ENCODE peak calls at places on chromosomes 12 and 14, in six cellular contexts. One of them, this sample, is unnamed.

GRCh38 chr14:32202468-32202865 is 602 bp downstream of the RNU6-8 start:
- DNase-seq in heart left ventricle: no peak
- DNase-seq in A549: no peak
- DNase-seq in neural progenitor cell: peak; percentile 57
- DNase-seq in adrenal gland: no peak
- DNase-seq in brain microvascular endothelial cell: peak; percentile 14
- DNase-seq in this sample: no peak

GRCh38 chr12:68667896-68668295 is 18.9 kb upstream of the NUP107 start:
- DNase-seq in heart left ventricle: no peak
- DNase-seq in A549: no peak
- DNase-seq in neural progenitor cell: peak; percentile 5
- DNase-seq in adrenal gland: no peak
- DNase-seq in brain microvascular endothelial cell: no peak
- DNase-seq in this sample: no peak

GRCh38 chr12:77599782-77600491 is 230.8 kb upstream of the NAV3 start:
- DNase-seq in heart left ventricle: no peak
- DNase-seq in A549: no peak
- DNase-seq in neural progenitor cell: no peak
- DNase-seq in adrenal gland: no peak
- DNase-seq in brain microvascular endothelial cell: no peak
- DNase-seq in this sample: no peak

GRCh38 chr14:75306917-75307699 is 28.5 kb downstream of the FOS start:
- DNase-seq in heart left ventricle: no peak
- DNase-seq in A549: peak; percentile 66
- DNase-seq in neural progenitor cell: peak; percentile 39
- DNase-seq in adrenal gland: no peak
- DNase-seq in brain microvascular endothelial cell: no peak
- DNase-seq in this sample: no peak

GRCh38 chr14:53870997-53871396 is 85.6 kb downstream of the BMP4 start:
- DNase-seq in heart left ventricle: no peak
- DNase-seq in A549: no peak
- DNase-seq in neural progenitor cell: no peak
- DNase-seq in adrenal gland: no peak
- DNase-seq in brain microvascular endothelial cell: no peak
- DNase-seq in this sample: no peak

GRCh38 chr14:74852922-74853530 is 22.9 kb downstream of the PROX2 start:
- DNase-seq in heart left ventricle: no peak
- DNase-seq in A549: no peak
- DNase-seq in neural progenitor cell: no peak
- DNase-seq in adrenal gland: no peak
- DNase-seq in brain microvascular endothelial cell: no peak
- DNase-seq in this sample: no peak

GRCh38 chr12:128818065-128819022 is 5.4 kb downstream of the SLC15A4 start:
- DNase-seq in heart left ventricle: no peak
- DNase-seq in A549: no peak
- DNase-seq in neural progenitor cell: no peak
- DNase-seq in adrenal gland: no peak
- DNase-seq in brain microvascular endothelial cell: peak; percentile 71
- DNase-seq in this sample: no peak

GRCh38 chr12:26938660-26939185 is 453 bp downstream of the FGFR1OP2 start:
- DNase-seq in heart left ventricle: no peak
- DNase-seq in A549: peak; percentile 23
- DNase-seq in neural progenitor cell: no peak
- DNase-seq in adrenal gland: no peak
- DNase-seq in brain microvascular endothelial cell: no peak
- DNase-seq in this sample: no peak

DNA sequence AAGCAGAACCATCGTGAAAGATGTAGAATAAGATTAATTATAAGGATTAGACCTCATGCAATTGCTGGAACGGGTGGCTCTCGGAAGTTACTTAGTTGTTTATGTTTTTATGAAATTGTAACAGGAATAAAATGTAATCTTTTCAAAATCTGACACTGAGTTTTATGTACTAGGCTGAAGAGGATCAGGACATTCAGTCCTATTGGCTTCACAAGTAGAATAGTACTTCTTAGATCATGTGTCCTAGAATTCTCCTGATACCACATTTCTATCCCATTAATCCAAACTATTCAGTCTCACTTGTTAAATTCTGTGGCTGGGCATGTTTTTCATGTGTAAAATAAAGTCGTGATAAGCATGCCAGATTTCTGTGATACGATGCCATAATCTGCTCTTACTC is 423.5 kb upstream of the OR4E1 start:
- DNase-seq in heart left ventricle: no peak
- DNase-seq in A549: no peak
- DNase-seq in neural progenitor cell: no peak
- DNase-seq in adrenal gland: no peak
- DNase-seq in brain microvascular endothelial cell: no peak
- DNase-seq in this sample: no peak
- H3K27ac ChIP-seq in heart left ventricle: no peak overlapping the region
- H3K27ac ChIP-seq in A549: no peak overlapping the region
- H3K27ac ChIP-seq in neural progenitor cell: no peak overlapping the region
- H3K27ac ChIP-seq in adrenal gland: no peak overlapping the region
- H3K27ac ChIP-seq in brain microvascular endothelial cell: no peak overlapping the region
- H3K27ac ChIP-seq in this sample: no peak overlapping the region

GRCh38 chr12:96495155-96495554 is 5.8 kb downstream of the CFAP54 start:
- DNase-seq in heart left ventricle: no peak
- DNase-seq in A549: no peak
- DNase-seq in neural progenitor cell: no peak
- DNase-seq in adrenal gland: no peak
- DNase-seq in brain microvascular endothelial cell: no peak
- DNase-seq in this sample: no peak

GRCh38 chr12:96497800-96498199 is 8.4 kb downstream of the CFAP54 start:
- DNase-seq in heart left ventricle: no peak
- DNase-seq in A549: no peak
- DNase-seq in neural progenitor cell: no peak
- DNase-seq in adrenal gland: no peak
- DNase-seq in brain microvascular endothelial cell: no peak
- DNase-seq in this sample: no peak

GRCh38 chr12:96496944-96497343 is 7.6 kb downstream of the CFAP54 start:
- DNase-seq in heart left ventricle: no peak
- DNase-seq in A549: no peak
- DNase-seq in neural progenitor cell: no peak
- DNase-seq in adrenal gland: no peak
- DNase-seq in brain microvascular endothelial cell: no peak
- DNase-seq in this sample: no peak

GRCh38 chr12:96493101-96493500 is 3.7 kb downstream of the CFAP54 start:
- DNase-seq in heart left ventricle: no peak
- DNase-seq in A549: no peak
- DNase-seq in neural progenitor cell: no peak
- DNase-seq in adrenal gland: no peak
- DNase-seq in brain microvascular endothelial cell: no peak
- DNase-seq in this sample: no peak

DNA sequence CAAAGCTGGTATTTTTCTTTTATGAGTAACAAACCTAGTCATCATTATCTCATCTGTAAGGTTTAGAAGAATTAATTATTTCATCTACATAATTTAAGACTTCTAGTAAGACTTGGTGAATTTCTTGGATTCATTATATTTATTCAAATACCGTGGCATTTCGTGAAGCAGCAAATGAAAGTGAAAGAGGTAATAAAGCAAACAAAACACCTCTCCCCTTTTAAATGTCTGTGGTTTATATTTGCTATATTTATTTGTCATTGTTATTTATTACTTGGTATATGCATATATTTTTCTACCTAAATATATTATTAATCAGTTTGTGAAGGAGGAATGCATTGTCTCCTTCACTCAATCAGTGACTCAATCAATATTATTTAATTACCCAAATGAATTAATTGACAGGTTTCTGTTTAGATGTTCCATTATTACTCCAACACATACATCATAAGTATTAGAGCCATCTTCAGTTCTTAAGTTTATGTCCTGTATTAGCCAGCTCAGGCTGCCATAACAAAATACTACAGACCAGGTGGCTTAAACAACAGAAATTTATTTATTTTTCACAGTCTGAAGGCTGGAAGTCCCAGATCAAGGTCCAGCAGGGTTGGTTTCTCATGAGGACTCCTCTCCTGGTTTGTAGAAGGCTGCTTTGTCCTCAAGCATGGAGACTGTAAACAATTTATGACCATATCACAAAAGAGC is 6.6 kb downstream of the CFAP54 start:
- DNase-seq in heart left ventricle: no peak
- DNase-seq in A549: no peak
- DNase-seq in neural progenitor cell: no peak
- DNase-seq in adrenal gland: no peak
- DNase-seq in brain microvascular endothelial cell: no peak
- DNase-seq in this sample: no peak
- H3K27ac ChIP-seq in heart left ventricle: no peak overlapping the region
- H3K27ac ChIP-seq in A549: no peak overlapping the region
- H3K27ac ChIP-seq in neural progenitor cell: no peak overlapping the region
- H3K27ac ChIP-seq in adrenal gland: no peak overlapping the region
- H3K27ac ChIP-seq in brain microvascular endothelial cell: no peak overlapping the region
- H3K27ac ChIP-seq in this sample: no peak overlapping the region

DNA sequence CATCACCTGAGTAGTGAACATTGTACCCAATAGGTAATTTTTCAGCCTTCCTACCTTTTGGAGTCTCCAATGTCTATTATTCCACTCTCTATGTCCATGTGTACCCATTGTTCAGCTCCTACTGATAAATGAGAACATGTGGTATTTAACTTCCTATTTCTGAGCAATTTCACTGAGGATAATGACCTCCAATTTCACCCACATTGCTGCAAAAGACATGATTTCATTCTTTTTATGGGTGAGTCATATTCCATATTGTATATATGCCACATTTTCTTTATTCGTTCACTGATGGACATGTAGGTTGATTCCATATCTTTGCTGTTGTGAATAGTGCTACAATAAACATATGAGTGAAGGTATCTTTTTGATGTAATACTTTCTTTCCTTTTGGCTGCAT is 16.4 kb upstream of the BTG1 start:
- DNase-seq in heart left ventricle: no peak
- DNase-seq in A549: no peak
- DNase-seq in neural progenitor cell: no peak
- DNase-seq in adrenal gland: no peak
- DNase-seq in brain microvascular endothelial cell: no peak
- DNase-seq in this sample: no peak
- H3K27ac ChIP-seq in heart left ventricle: no peak overlapping the region
- H3K27ac ChIP-seq in A549: no peak overlapping the region
- H3K27ac ChIP-seq in neural progenitor cell: no peak overlapping the region
- H3K27ac ChIP-seq in adrenal gland: no peak overlapping the region
- H3K27ac ChIP-seq in brain microvascular endothelial cell: no peak overlapping the region
- H3K27ac ChIP-seq in this sample: no peak overlapping the region

GRCh38 chr14:71403673-71404072 is 496.4 kb downstream of the PCNX1 start:
- DNase-seq in heart left ventricle: no peak
- DNase-seq in A549: no peak
- DNase-seq in neural progenitor cell: no peak
- DNase-seq in adrenal gland: no peak
- DNase-seq in brain microvascular endothelial cell: peak; percentile 19
- DNase-seq in this sample: peak; percentile 10

GRCh38 chr14:71399057-71399487 is 491.8 kb downstream of the PCNX1 start:
- DNase-seq in heart left ventricle: no peak
- DNase-seq in A549: no peak
- DNase-seq in neural progenitor cell: no peak
- DNase-seq in adrenal gland: no peak
- DNase-seq in brain microvascular endothelial cell: no peak
- DNase-seq in this sample: no peak

GRCh38 chr14:71398450-71398849 is 491.2 kb downstream of the PCNX1 start:
- DNase-seq in heart left ventricle: no peak
- DNase-seq in A549: no peak
- DNase-seq in neural progenitor cell: no peak
- DNase-seq in adrenal gland: no peak
- DNase-seq in brain microvascular endothelial cell: no peak
- DNase-seq in this sample: no peak

GRCh38 chr14:71397371-71397770 is 490.1 kb downstream of the PCNX1 start:
- DNase-seq in heart left ventricle: no peak
- DNase-seq in A549: no peak
- DNase-seq in neural progenitor cell: no peak
- DNase-seq in adrenal gland: no peak
- DNase-seq in brain microvascular endothelial cell: no peak
- DNase-seq in this sample: no peak

DNA sequence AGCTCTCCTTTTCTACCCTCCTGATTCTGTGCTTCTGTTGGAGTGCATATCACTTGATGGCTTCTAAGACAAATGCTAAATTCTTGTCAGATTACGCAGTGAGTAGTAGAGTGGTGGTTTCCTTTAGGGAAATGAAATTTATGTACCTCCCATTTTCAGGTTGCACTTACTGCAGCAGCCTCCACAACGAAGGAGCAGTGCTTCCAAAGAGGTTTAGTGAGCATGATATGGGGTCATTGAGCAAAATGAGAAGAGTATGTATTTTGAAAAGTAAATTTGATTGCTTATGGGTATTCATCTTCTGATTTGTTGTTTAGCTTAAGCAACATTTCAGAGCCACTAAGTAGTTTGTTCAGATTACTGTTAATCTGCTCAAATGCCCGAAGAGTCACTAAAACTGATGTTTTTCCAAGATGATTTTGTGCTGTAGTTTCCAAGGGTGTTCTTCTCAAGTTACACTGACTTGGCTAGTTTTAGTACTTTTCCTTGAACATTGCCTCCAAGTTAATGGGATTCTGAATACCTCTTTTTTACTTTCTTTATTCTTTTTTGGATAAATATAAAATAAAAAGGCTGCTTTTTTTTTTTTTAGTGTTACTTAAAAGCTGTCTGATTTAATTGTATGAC is 493.7 kb downstream of the PCNX1 start:
- DNase-seq in heart left ventricle: no peak
- DNase-seq in A549: no peak
- DNase-seq in neural progenitor cell: no peak
- DNase-seq in adrenal gland: no peak
- DNase-seq in brain microvascular endothelial cell: peak; percentile 25
- DNase-seq in this sample: no peak
- H3K27ac ChIP-seq in heart left ventricle: no peak overlapping the region
- H3K27ac ChIP-seq in A549: no peak overlapping the region
- H3K27ac ChIP-seq in neural progenitor cell: no peak overlapping the region
- H3K27ac ChIP-seq in adrenal gland: no peak overlapping the region
- H3K27ac ChIP-seq in brain microvascular endothelial cell: peak overlapping the region; percentile 11
- H3K27ac ChIP-seq in this sample: no peak overlapping the region

DNA sequence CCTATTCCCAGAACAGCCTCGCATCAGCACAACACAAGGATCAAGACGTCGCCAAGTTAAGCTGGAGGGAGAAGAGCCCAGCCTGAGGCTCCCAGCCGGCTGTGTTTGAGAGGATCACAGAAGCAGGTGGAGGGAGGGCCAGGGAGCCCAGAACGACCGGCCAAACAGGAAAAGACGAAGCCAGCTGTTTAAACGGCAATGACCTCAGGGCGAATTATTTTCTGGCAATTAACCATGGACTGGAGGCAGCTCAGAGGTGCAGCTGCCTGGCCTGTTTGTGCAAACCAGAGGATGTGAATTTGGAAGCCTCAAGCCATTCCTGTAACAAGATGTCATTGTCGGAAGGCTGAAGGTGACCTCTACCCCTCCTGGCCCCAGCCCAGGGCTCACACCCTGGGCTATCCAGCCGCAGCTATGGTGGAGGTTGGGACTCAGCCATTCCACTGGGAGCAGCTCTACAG is 175.8 kb upstream of the PRMT8 start:
- DNase-seq in heart left ventricle: peak; percentile 86
- DNase-seq in A549: no peak
- DNase-seq in neural progenitor cell: no peak
- DNase-seq in adrenal gland: no peak
- DNase-seq in brain microvascular endothelial cell: no peak
- DNase-seq in this sample: no peak
- H3K27ac ChIP-seq in heart left ventricle: no peak overlapping the region
- H3K27ac ChIP-seq in A549: no peak overlapping the region
- H3K27ac ChIP-seq in neural progenitor cell: no peak overlapping the region
- H3K27ac ChIP-seq in adrenal gland: no peak overlapping the region
- H3K27ac ChIP-seq in brain microvascular endothelial cell: no peak overlapping the region
- H3K27ac ChIP-seq in this sample: no peak overlapping the region

GRCh38 chr12:57476993-57477709 is 2.5 kb downstream of the ARHGAP9 start:
- DNase-seq in heart left ventricle: no peak
- DNase-seq in A549: no peak
- DNase-seq in neural progenitor cell: no peak
- DNase-seq in adrenal gland: no peak
- DNase-seq in brain microvascular endothelial cell: no peak
- DNase-seq in this sample: no peak
- H3K27ac ChIP-seq in heart left ventricle: peak overlapping the region; percentile 23
- H3K27ac ChIP-seq in A549: no peak overlapping the region
- H3K27ac ChIP-seq in neural progenitor cell: no peak overlapping the region
- H3K27ac ChIP-seq in adrenal gland: no peak overlapping the region
- H3K27ac ChIP-seq in brain microvascular endothelial cell: no peak overlapping the region
- H3K27ac ChIP-seq in this sample: no peak overlapping the region

This sample was measured in epithelial cell of prostate.